ENCODE peak calls at places on chromosome 2, in five cellular contexts. C, T, P, O and L are unnamed samples.

GRCh38 chr2:169080250-169081035 is 11.1 kb downstream of the DHRS9 start:
- DNase-seq in C (no peak), T (no peak), P (no peak), O (no peak), L (peak; percentile 57)

GRCh38 chr2:74439373-74440004 is 2.2 kb downstream of the RTKN start:
- DNase-seq in C (no peak), T (no peak), P (no peak), O (no peak), L (no peak)

GRCh38 chr2:181575024-181575649 is 81.8 kb downstream of the CERKL start:
- DNase-seq in C (no peak), T (no peak), P (no peak), O (no peak), L (no peak)

GRCh38 chr2:142603761-142604160 is 273.7 kb upstream of the KYNU start:
- DNase-seq in C (no peak), T (no peak), P (no peak), O (no peak), L (no peak)

GRCh38 chr2:3211971-3212362 is 165.7 kb downstream of the EIPR1 start:
- DNase-seq in C (no peak), T (no peak), P (no peak), O (no peak), L (no peak)

GRCh38 chr2:43075054-43075593 is 151.3 kb downstream of the ZFP36L2 start:
- DNase-seq in C (peak; percentile 36), T (no peak), P (no peak), O (no peak), L (no peak)

GRCh38 chr2:127651987-127652550 is 6.1 kb downstream of the GPR17 start:
- DNase-seq in C (no peak), T (peak; percentile 32), P (no peak), O (peak; percentile 86), L (no peak)

GRCh38 chr2:217325251-217325650 is 465.4 kb upstream of the TNP1 start:
- DNase-seq in C (no peak), T (no peak), P (no peak), O (no peak), L (no peak)

GRCh38 chr2:223100061-223100511 is 48.1 kb downstream of the KCNE4 start:
- DNase-seq in C (no peak), T (no peak), P (no peak), O (no peak), L (no peak)

GRCh38 chr2:173441222-173441621 is 86.5 kb downstream of the CDCA7 start:
- DNase-seq in C (no peak), T (no peak), P (no peak), O (no peak), L (no peak)

GRCh38 chr2:12120281-12121150 is 374.1 kb downstream of the LPIN1 start:
- DNase-seq in C (no peak), T (no peak), P (no peak), O (no peak), L (no peak)

GRCh38 chr2:38997784-38998183 is 108.1 kb downstream of the ARHGEF33 start:
- DNase-seq in C (no peak), T (no peak), P (no peak), O (no peak), L (no peak)

GRCh38 chr2:176140520-176141317 is 10.6 kb upstream of the HOXD4 start:
- DNase-seq in C (no peak), T (peak; percentile 71), P (peak; percentile 67), O (peak; percentile 38), L (peak; percentile 84)

GRCh38 chr2:50648031-50648430 is 383.9 kb downstream of the NRXN1 start:
- DNase-seq in C (no peak), T (no peak), P (no peak), O (no peak), L (no peak)

GRCh38 chr2:7193457-7193856 is 276.2 kb downstream of the RNF144A start:
- DNase-seq in C (no peak), T (no peak), P (no peak), O (no peak), L (no peak)

GRCh38 chr2:59874971-59875755 is 678.3 kb downstream of the BCL11A start:
- DNase-seq in C (no peak), T (no peak), P (no peak), O (no peak), L (no peak)

GRCh38 chr2:232635820-232636219 is 2.4 kb downstream of the EFHD1 start:
- DNase-seq in C (no peak), T (no peak), P (no peak), O (no peak), L (no peak)

GRCh38 chr2:232632229-232632903 is 1.0 kb upstream of the EFHD1 start:
- DNase-seq in C (no peak), T (no peak), P (no peak), O (no peak), L (no peak)

GRCh38 chr2:232633413-232634318 is at the start of gene EFHD1:
- DNase-seq in C (peak; percentile 25), T (peak; percentile 84), P (no peak), O (peak; percentile 66), L (peak; percentile 35)

GRCh38 chr2:232634319-232635150 is 1.1 kb downstream of the EFHD1 start:
- DNase-seq in C (no peak), T (no peak), P (no peak), O (no peak), L (no peak)

GRCh38 chr2:232632904-232633412 is 446 bp upstream of the EFHD1 start:
- DNase-seq in C (no peak), T (peak; percentile 50), P (no peak), O (peak; percentile 67), L (no peak)
- TF ChIP-seq CTCF in C (no peak), T (no peak), P (peak; percentile 16), O (peak; percentile 43), L (no peak)

GRCh38 chr2:238144262-238144661 is 5.8 kb downstream of the KLHL30 start:
- DNase-seq in C (no peak), T (no peak), P (no peak), O (no peak), L (no peak)

GRCh38 chr2:238145046-238145445 is 6.6 kb downstream of the KLHL30 start:
- DNase-seq in C (no peak), T (no peak), P (no peak), O (no peak), L (no peak)

GRCh38 chr2:238141541-238142318 is 3.3 kb downstream of the KLHL30 start:
- DNase-seq in C (no peak), T (no peak), P (peak; percentile 86), O (no peak), L (no peak)

GRCh38 chr2:238142382-238143205 is 4.1 kb downstream of the KLHL30 start:
- DNase-seq in C (no peak), T (no peak), P (no peak), O (no peak), L (no peak)

GRCh38 chr2:238143239-238143951 is 4.9 kb downstream of the KLHL30 start:
- DNase-seq in C (no peak), T (no peak), P (no peak), O (no peak), L (no peak)
- H3K4me3 ChIP-seq in C (no peak overlapping the region), T (no peak overlapping the region), P (no peak overlapping the region), O (no peak overlapping the region), L (no peak overlapping the region)

GRCh38 chr2:109387221-109387735 is 226.5 kb downstream of the SEPTIN10 start:
- DNase-seq in C (no peak), T (no peak), P (peak; percentile 37), O (no peak), L (no peak)

GRCh38 chr2:109384308-109385271 is 229.2 kb downstream of the SEPTIN10 start:
- DNase-seq in C (no peak), T (no peak), P (peak; percentile 32), O (no peak), L (no peak)

GRCh38 chr2:109385506-109385905 is 228.3 kb downstream of the SEPTIN10 start:
- DNase-seq in C (no peak), T (no peak), P (peak; percentile 28), O (no peak), L (no peak)

GRCh38 chr2:109388018-109388417 is 225.7 kb downstream of the SEPTIN10 start:
- DNase-seq in C (no peak), T (no peak), P (no peak), O (no peak), L (no peak)

DNA sequence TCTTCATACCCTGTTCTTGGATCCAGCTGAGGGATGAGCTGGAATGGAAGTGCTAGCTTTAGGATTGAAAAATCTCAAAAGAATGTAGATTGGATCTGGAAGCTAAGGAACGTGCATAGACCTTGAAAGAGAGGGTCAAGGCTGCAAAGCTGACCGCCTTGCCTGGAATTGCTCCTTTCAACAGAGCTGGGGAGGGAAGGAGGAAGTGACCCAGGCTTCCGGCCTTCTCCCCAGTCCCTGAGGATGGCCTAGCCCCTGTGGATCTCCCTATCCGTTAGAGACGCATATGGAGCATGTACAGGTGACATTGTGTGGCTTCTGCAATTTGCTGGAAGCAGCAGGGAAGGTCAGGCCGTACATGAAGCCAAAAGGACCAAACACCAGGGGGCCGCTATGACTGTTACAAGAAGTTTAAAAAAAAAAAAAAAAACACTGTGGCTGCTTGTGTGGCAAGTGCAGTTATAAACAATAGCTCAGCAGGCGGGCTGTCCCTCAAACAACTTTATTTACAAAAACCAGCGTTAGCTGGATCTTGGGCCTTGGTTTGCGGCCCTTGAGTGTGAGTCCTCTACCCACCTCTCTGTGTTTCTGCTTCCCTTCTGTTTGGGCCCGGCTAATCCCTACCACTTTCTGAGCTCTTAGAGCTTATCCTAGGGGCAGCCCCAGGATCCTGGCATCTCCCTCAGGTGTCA is 227.6 kb downstream of the SEPTIN10 start:
- DNase-seq in C (no peak), T (no peak), P (peak; percentile 13), O (no peak), L (no peak)
- TF ChIP-seq CTCF in C (no peak), T (no peak), P (no peak), O (no peak), L (no peak)

GRCh38 chr2:64329848-64330247 is 124.1 kb upstream of the LGALSL start:
- DNase-seq in C (no peak), T (no peak), P (no peak), O (no peak), L (no peak)

GRCh38 chr2:64331846-64332245 is 122.1 kb upstream of the LGALSL start:
- DNase-seq in C (no peak), T (no peak), P (no peak), O (no peak), L (no peak)

GRCh38 chr2:64330281-64330680 is 123.7 kb upstream of the LGALSL start:
- DNase-seq in C (no peak), T (no peak), P (no peak), O (no peak), L (no peak)

GRCh38 chr2:64331430-64331700 is 122.6 kb upstream of the LGALSL start:
- DNase-seq in C (no peak), T (no peak), P (no peak), O (no peak), L (no peak)

DNA sequence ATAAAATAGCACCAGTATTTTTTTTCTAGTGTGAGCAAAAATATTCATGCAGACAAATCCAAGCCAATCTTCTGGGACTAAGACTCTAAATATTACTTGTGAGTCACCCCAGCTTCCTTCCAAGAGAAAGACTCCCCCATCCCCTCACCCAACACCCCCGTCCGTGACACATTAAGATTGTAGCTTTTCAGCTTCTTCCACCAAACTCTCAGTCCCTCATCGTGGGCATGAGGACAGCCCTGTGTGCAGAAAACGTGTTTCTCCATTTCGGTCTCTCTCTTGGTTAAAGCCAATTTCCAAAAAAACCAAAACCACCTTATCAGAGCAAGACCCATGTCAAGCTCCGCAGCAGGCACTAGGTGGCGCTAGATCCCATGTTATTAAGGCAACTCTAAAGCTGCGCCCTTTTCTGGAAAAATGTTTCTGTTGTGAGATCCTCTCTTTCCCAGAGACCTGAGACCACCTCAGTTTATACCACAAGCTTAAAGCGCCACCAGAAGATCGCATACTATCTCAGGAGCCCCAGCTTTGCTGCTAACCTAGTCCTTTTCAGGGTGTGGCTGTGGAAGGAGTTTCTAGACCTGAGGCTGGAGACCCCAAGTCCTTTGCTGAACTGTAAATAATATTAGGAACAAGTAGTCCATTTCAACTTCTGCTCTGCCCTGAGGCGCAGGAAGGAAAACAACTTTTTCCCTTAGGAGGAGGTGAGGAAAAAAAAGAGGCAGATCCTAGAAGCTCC is 123.1 kb upstream of the LGALSL start:
- DNase-seq in C (peak; percentile 86), T (peak; percentile 73), P (peak; percentile 75), O (peak; percentile 91), L (peak; percentile 92)
- H3K4me3 ChIP-seq in C (no peak overlapping the region), T (no peak overlapping the region), P (no peak overlapping the region), O (peak overlapping the region; percentile 28), L (no peak overlapping the region)